ENCODE peak calls at places on chromosomes 2 and 18, in ten cellular contexts. One of them, this sample, is unnamed.

GRCh38 chr2:128817171-128817570 is 498.5 kb upstream of the HS6ST1 start:
- DNase-seq in AG20443: no peak
- DNase-seq in activated T-cell treated with anti-CD3 and anti-CD28 coated beads, Interleukin-2, amount 50 U/mL, for 24 hours: no peak
- DNase-seq in ascending aorta: no peak
- DNase-seq in AG09309: no peak
- DNase-seq in NCI-H446: no peak
- DNase-seq in activated CD4-positive, CD25-positive, alpha-beta regulatory T cell: no peak
- DNase-seq in GM23248: no peak
- DNase-seq in epithelial cell of esophagus: no peak
- DNase-seq in NT2/D1: no peak
- DNase-seq in this sample: no peak

GRCh38 chr18:31723998-31724711 is 36.5 kb downstream of the SLC25A52 start:
- DNase-seq in AG20443: peak
- DNase-seq in activated T-cell treated with anti-CD3 and anti-CD28 coated beads, Interleukin-2, amount 50 U/mL, for 24 hours: no peak
- DNase-seq in ascending aorta: no peak
- DNase-seq in AG09309: no peak
- DNase-seq in NCI-H446: no peak
- DNase-seq in activated CD4-positive, CD25-positive, alpha-beta regulatory T cell: no peak
- DNase-seq in GM23248: peak
- DNase-seq in epithelial cell of esophagus: peak
- DNase-seq in NT2/D1: no peak
- DNase-seq in this sample: peak

GRCh38 chr2:23843051-23843976 is 83.6 kb downstream of the ATAD2B start:
- DNase-seq in AG20443: peak
- DNase-seq in activated T-cell treated with anti-CD3 and anti-CD28 coated beads, Interleukin-2, amount 50 U/mL, for 24 hours: no peak
- DNase-seq in ascending aorta: no peak
- DNase-seq in AG09309: peak
- DNase-seq in NCI-H446: peak
- DNase-seq in activated CD4-positive, CD25-positive, alpha-beta regulatory T cell: no peak
- DNase-seq in GM23248: peak
- DNase-seq in epithelial cell of esophagus: no peak
- DNase-seq in NT2/D1: no peak
- DNase-seq in this sample: peak

GRCh38 chr2:217988840-217989204 is 14.0 kb downstream of the TNS1 start:
- DNase-seq in AG20443: no peak
- DNase-seq in activated T-cell treated with anti-CD3 and anti-CD28 coated beads, Interleukin-2, amount 50 U/mL, for 24 hours: no peak
- DNase-seq in ascending aorta: no peak
- DNase-seq in AG09309: no peak
- DNase-seq in NCI-H446: no peak
- DNase-seq in activated CD4-positive, CD25-positive, alpha-beta regulatory T cell: no peak
- DNase-seq in GM23248: peak
- DNase-seq in epithelial cell of esophagus: peak
- DNase-seq in NT2/D1: no peak
- DNase-seq in this sample: no peak

GRCh38 chr2:64311948-64312621 is 141.9 kb upstream of the LGALSL start:
- DNase-seq in AG20443: peak
- DNase-seq in activated T-cell treated with anti-CD3 and anti-CD28 coated beads, Interleukin-2, amount 50 U/mL, for 24 hours: no peak
- DNase-seq in ascending aorta: no peak
- DNase-seq in AG09309: peak
- DNase-seq in NCI-H446: peak
- DNase-seq in activated CD4-positive, CD25-positive, alpha-beta regulatory T cell: no peak
- DNase-seq in GM23248: peak
- DNase-seq in epithelial cell of esophagus: peak
- DNase-seq in NT2/D1: no peak
- DNase-seq in this sample: peak

GRCh38 chr2:223674998-223675609 is 72.9 kb upstream of the SCG2 start:
- DNase-seq in AG20443: peak
- DNase-seq in activated T-cell treated with anti-CD3 and anti-CD28 coated beads, Interleukin-2, amount 50 U/mL, for 24 hours: no peak
- DNase-seq in ascending aorta: no peak
- DNase-seq in AG09309: no peak
- DNase-seq in NCI-H446: no peak
- DNase-seq in activated CD4-positive, CD25-positive, alpha-beta regulatory T cell: no peak
- DNase-seq in GM23248: peak
- DNase-seq in epithelial cell of esophagus: peak
- DNase-seq in NT2/D1: no peak
- DNase-seq in this sample: peak

GRCh38 chr18:45687617-45688016 is 36.4 kb upstream of the SLC14A1 start:
- DNase-seq in AG20443: no peak
- DNase-seq in activated T-cell treated with anti-CD3 and anti-CD28 coated beads, Interleukin-2, amount 50 U/mL, for 24 hours: peak
- DNase-seq in ascending aorta: no peak
- DNase-seq in AG09309: no peak
- DNase-seq in NCI-H446: no peak
- DNase-seq in activated CD4-positive, CD25-positive, alpha-beta regulatory T cell: no peak
- DNase-seq in GM23248: peak
- DNase-seq in epithelial cell of esophagus: no peak
- DNase-seq in NT2/D1: no peak
- DNase-seq in this sample: no peak

GRCh38 chr2:196504788-196505187 is 134.7 kb upstream of the CCDC150 start:
- DNase-seq in AG20443: no peak
- DNase-seq in activated T-cell treated with anti-CD3 and anti-CD28 coated beads, Interleukin-2, amount 50 U/mL, for 24 hours: no peak
- DNase-seq in ascending aorta: no peak
- DNase-seq in AG09309: no peak
- DNase-seq in NCI-H446: no peak
- DNase-seq in activated CD4-positive, CD25-positive, alpha-beta regulatory T cell: no peak
- DNase-seq in GM23248: no peak
- DNase-seq in epithelial cell of esophagus: no peak
- DNase-seq in NT2/D1: no peak
- DNase-seq in this sample: no peak

GRCh38 chr2:9071032-9071431 is 67.5 kb upstream of the MBOAT2 start:
- DNase-seq in AG20443: peak
- DNase-seq in activated T-cell treated with anti-CD3 and anti-CD28 coated beads, Interleukin-2, amount 50 U/mL, for 24 hours: no peak
- DNase-seq in ascending aorta: no peak
- DNase-seq in AG09309: no peak
- DNase-seq in NCI-H446: no peak
- DNase-seq in activated CD4-positive, CD25-positive, alpha-beta regulatory T cell: no peak
- DNase-seq in GM23248: peak
- DNase-seq in epithelial cell of esophagus: peak
- DNase-seq in NT2/D1: peak
- DNase-seq in this sample: peak

GRCh38 chr2:42906557-42907380 is 114.4 kb upstream of the HAAO start:
- DNase-seq in AG20443: peak
- DNase-seq in activated T-cell treated with anti-CD3 and anti-CD28 coated beads, Interleukin-2, amount 50 U/mL, for 24 hours: no peak
- DNase-seq in ascending aorta: no peak
- DNase-seq in AG09309: no peak
- DNase-seq in NCI-H446: peak
- DNase-seq in activated CD4-positive, CD25-positive, alpha-beta regulatory T cell: no peak
- DNase-seq in GM23248: peak
- DNase-seq in epithelial cell of esophagus: no peak
- DNase-seq in NT2/D1: no peak
- DNase-seq in this sample: peak

GRCh38 chr2:8456149-8457091 is 225.4 kb upstream of the ID2 start:
- DNase-seq in AG20443: no peak
- DNase-seq in activated T-cell treated with anti-CD3 and anti-CD28 coated beads, Interleukin-2, amount 50 U/mL, for 24 hours: peak
- DNase-seq in ascending aorta: no peak
- DNase-seq in AG09309: no peak
- DNase-seq in NCI-H446: no peak
- DNase-seq in activated CD4-positive, CD25-positive, alpha-beta regulatory T cell: peak
- DNase-seq in GM23248: no peak
- DNase-seq in epithelial cell of esophagus: no peak
- DNase-seq in NT2/D1: no peak
- DNase-seq in this sample: no peak

GRCh38 chr18:13375302-13376255 is 157.0 kb downstream of the LDLRAD4 start:
- DNase-seq in AG20443: peak
- DNase-seq in activated T-cell treated with anti-CD3 and anti-CD28 coated beads, Interleukin-2, amount 50 U/mL, for 24 hours: peak
- DNase-seq in ascending aorta: peak
- DNase-seq in AG09309: peak
- DNase-seq in NCI-H446: no peak
- DNase-seq in activated CD4-positive, CD25-positive, alpha-beta regulatory T cell: peak
- DNase-seq in GM23248: peak
- DNase-seq in epithelial cell of esophagus: peak
- DNase-seq in NT2/D1: no peak
- DNase-seq in this sample: peak

GRCh38 chr18:74579704-74580103 is 18.0 kb upstream of the ZNF407 start:
- DNase-seq in AG20443: no peak
- DNase-seq in activated T-cell treated with anti-CD3 and anti-CD28 coated beads, Interleukin-2, amount 50 U/mL, for 24 hours: no peak
- DNase-seq in ascending aorta: no peak
- DNase-seq in AG09309: no peak
- DNase-seq in NCI-H446: no peak
- DNase-seq in activated CD4-positive, CD25-positive, alpha-beta regulatory T cell: no peak
- DNase-seq in GM23248: no peak
- DNase-seq in epithelial cell of esophagus: no peak
- DNase-seq in NT2/D1: peak
- DNase-seq in this sample: peak

GRCh38 chr2:86216577-86217555 is 17.6 kb downstream of the MRPL35 start:
- DNase-seq in AG20443: peak
- DNase-seq in activated T-cell treated with anti-CD3 and anti-CD28 coated beads, Interleukin-2, amount 50 U/mL, for 24 hours: no peak
- DNase-seq in ascending aorta: no peak
- DNase-seq in AG09309: no peak
- DNase-seq in NCI-H446: no peak
- DNase-seq in activated CD4-positive, CD25-positive, alpha-beta regulatory T cell: no peak
- DNase-seq in GM23248: peak
- DNase-seq in epithelial cell of esophagus: peak
- DNase-seq in NT2/D1: no peak
- DNase-seq in this sample: no peak

GRCh38 chr2:202400937-202401336 is 24.8 kb downstream of the BMPR2 start:
- DNase-seq in AG20443: no peak
- DNase-seq in activated T-cell treated with anti-CD3 and anti-CD28 coated beads, Interleukin-2, amount 50 U/mL, for 24 hours: no peak
- DNase-seq in ascending aorta: no peak
- DNase-seq in AG09309: no peak
- DNase-seq in NCI-H446: no peak
- DNase-seq in activated CD4-positive, CD25-positive, alpha-beta regulatory T cell: no peak
- DNase-seq in GM23248: no peak
- DNase-seq in epithelial cell of esophagus: no peak
- DNase-seq in NT2/D1: no peak
- DNase-seq in this sample: no peak

GRCh38 chr2:239190346-239190745 is 210.5 kb downstream of the HDAC4 start:
- DNase-seq in AG20443: no peak
- DNase-seq in activated T-cell treated with anti-CD3 and anti-CD28 coated beads, Interleukin-2, amount 50 U/mL, for 24 hours: peak
- DNase-seq in ascending aorta: no peak
- DNase-seq in AG09309: no peak
- DNase-seq in NCI-H446: no peak
- DNase-seq in activated CD4-positive, CD25-positive, alpha-beta regulatory T cell: no peak
- DNase-seq in GM23248: no peak
- DNase-seq in epithelial cell of esophagus: no peak
- DNase-seq in NT2/D1: no peak
- DNase-seq in this sample: no peak

GRCh38 chr18:400466-400865 is 100.0 kb downstream of the COLEC12 start:
- DNase-seq in AG20443: peak
- DNase-seq in activated T-cell treated with anti-CD3 and anti-CD28 coated beads, Interleukin-2, amount 50 U/mL, for 24 hours: no peak
- DNase-seq in ascending aorta: no peak
- DNase-seq in AG09309: peak
- DNase-seq in NCI-H446: no peak
- DNase-seq in activated CD4-positive, CD25-positive, alpha-beta regulatory T cell: no peak
- DNase-seq in GM23248: peak
- DNase-seq in epithelial cell of esophagus: no peak
- DNase-seq in NT2/D1: no peak
- DNase-seq in this sample: peak

GRCh38 chr18:70469916-70470315 is 181.1 kb downstream of the SOCS6 start:
- DNase-seq in AG20443: no peak
- DNase-seq in activated T-cell treated with anti-CD3 and anti-CD28 coated beads, Interleukin-2, amount 50 U/mL, for 24 hours: no peak
- DNase-seq in ascending aorta: no peak
- DNase-seq in AG09309: no peak
- DNase-seq in NCI-H446: peak
- DNase-seq in activated CD4-positive, CD25-positive, alpha-beta regulatory T cell: no peak
- DNase-seq in GM23248: peak
- DNase-seq in epithelial cell of esophagus: no peak
- DNase-seq in NT2/D1: no peak
- DNase-seq in this sample: peak

GRCh38 chr2:234291765-234292204 is 205.1 kb downstream of the ARL4C start:
- DNase-seq in AG20443: peak
- DNase-seq in activated T-cell treated with anti-CD3 and anti-CD28 coated beads, Interleukin-2, amount 50 U/mL, for 24 hours: no peak
- DNase-seq in ascending aorta: peak
- DNase-seq in AG09309: peak
- DNase-seq in NCI-H446: no peak
- DNase-seq in activated CD4-positive, CD25-positive, alpha-beta regulatory T cell: no peak
- DNase-seq in GM23248: peak
- DNase-seq in epithelial cell of esophagus: no peak
- DNase-seq in NT2/D1: no peak
- DNase-seq in this sample: peak

GRCh38 chr2:16100006-16100405 is 159.7 kb downstream of the MYCN start:
- DNase-seq in AG20443: no peak
- DNase-seq in activated T-cell treated with anti-CD3 and anti-CD28 coated beads, Interleukin-2, amount 50 U/mL, for 24 hours: no peak
- DNase-seq in ascending aorta: no peak
- DNase-seq in AG09309: no peak
- DNase-seq in NCI-H446: no peak
- DNase-seq in activated CD4-positive, CD25-positive, alpha-beta regulatory T cell: no peak
- DNase-seq in GM23248: no peak
- DNase-seq in epithelial cell of esophagus: peak
- DNase-seq in NT2/D1: no peak
- DNase-seq in this sample: peak

GRCh38 chr2:210630904-210631560 is 74.6 kb downstream of the CPS1 start:
- DNase-seq in AG20443: no peak
- DNase-seq in activated T-cell treated with anti-CD3 and anti-CD28 coated beads, Interleukin-2, amount 50 U/mL, for 24 hours: no peak
- DNase-seq in ascending aorta: no peak
- DNase-seq in AG09309: no peak
- DNase-seq in NCI-H446: no peak
- DNase-seq in activated CD4-positive, CD25-positive, alpha-beta regulatory T cell: no peak
- DNase-seq in GM23248: no peak
- DNase-seq in epithelial cell of esophagus: no peak
- DNase-seq in NT2/D1: no peak
- DNase-seq in this sample: no peak

GRCh38 chr2:111900859-111901258 is 2.5 kb downstream of the MERTK start:
- DNase-seq in AG20443: peak
- DNase-seq in activated T-cell treated with anti-CD3 and anti-CD28 coated beads, Interleukin-2, amount 50 U/mL, for 24 hours: no peak
- DNase-seq in ascending aorta: no peak
- DNase-seq in AG09309: no peak
- DNase-seq in NCI-H446: peak
- DNase-seq in activated CD4-positive, CD25-positive, alpha-beta regulatory T cell: no peak
- DNase-seq in GM23248: peak
- DNase-seq in epithelial cell of esophagus: peak
- DNase-seq in NT2/D1: no peak
- DNase-seq in this sample: peak

GRCh38 chr18:74290831-74291770 is 662 bp downstream of the CYB5A start:
- DNase-seq in AG20443: no peak
- DNase-seq in activated T-cell treated with anti-CD3 and anti-CD28 coated beads, Interleukin-2, amount 50 U/mL, for 24 hours: no peak
- DNase-seq in ascending aorta: no peak
- DNase-seq in AG09309: no peak
- DNase-seq in NCI-H446: no peak
- DNase-seq in activated CD4-positive, CD25-positive, alpha-beta regulatory T cell: no peak
- DNase-seq in GM23248: no peak
- DNase-seq in epithelial cell of esophagus: peak
- DNase-seq in NT2/D1: no peak
- DNase-seq in this sample: no peak

GRCh38 chr2:69789762-69790600 is 39.5 kb upstream of the GMCL1 start:
- DNase-seq in AG20443: no peak
- DNase-seq in activated T-cell treated with anti-CD3 and anti-CD28 coated beads, Interleukin-2, amount 50 U/mL, for 24 hours: no peak
- DNase-seq in ascending aorta: no peak
- DNase-seq in AG09309: no peak
- DNase-seq in NCI-H446: no peak
- DNase-seq in activated CD4-positive, CD25-positive, alpha-beta regulatory T cell: no peak
- DNase-seq in GM23248: peak
- DNase-seq in epithelial cell of esophagus: no peak
- DNase-seq in NT2/D1: no peak
- DNase-seq in this sample: no peak

GRCh38 chr2:34912084-34912483 is 1313.0 kb upstream of the FAM98A start:
- DNase-seq in AG20443: no peak
- DNase-seq in activated T-cell treated with anti-CD3 and anti-CD28 coated beads, Interleukin-2, amount 50 U/mL, for 24 hours: no peak
- DNase-seq in ascending aorta: no peak
- DNase-seq in AG09309: no peak
- DNase-seq in NCI-H446: no peak
- DNase-seq in activated CD4-positive, CD25-positive, alpha-beta regulatory T cell: no peak
- DNase-seq in GM23248: no peak
- DNase-seq in epithelial cell of esophagus: no peak
- DNase-seq in NT2/D1: no peak
- DNase-seq in this sample: no peak

GRCh38 chr2:218881744-218882462 is 1.3 kb downstream of the WNT10A start:
- DNase-seq in AG20443: no peak
- DNase-seq in activated T-cell treated with anti-CD3 and anti-CD28 coated beads, Interleukin-2, amount 50 U/mL, for 24 hours: no peak
- DNase-seq in ascending aorta: no peak
- DNase-seq in AG09309: no peak
- DNase-seq in NCI-H446: peak
- DNase-seq in activated CD4-positive, CD25-positive, alpha-beta regulatory T cell: no peak
- DNase-seq in GM23248: no peak
- DNase-seq in epithelial cell of esophagus: no peak
- DNase-seq in NT2/D1: no peak
- DNase-seq in this sample: no peak

GRCh38 chr2:161208527-161209139 is 48.4 kb downstream of the TANK start:
- DNase-seq in AG20443: peak
- DNase-seq in activated T-cell treated with anti-CD3 and anti-CD28 coated beads, Interleukin-2, amount 50 U/mL, for 24 hours: no peak
- DNase-seq in ascending aorta: no peak
- DNase-seq in AG09309: peak
- DNase-seq in NCI-H446: peak
- DNase-seq in activated CD4-positive, CD25-positive, alpha-beta regulatory T cell: no peak
- DNase-seq in GM23248: peak
- DNase-seq in epithelial cell of esophagus: peak
- DNase-seq in NT2/D1: no peak
- DNase-seq in this sample: peak

GRCh38 chr2:74959106-74959751 is 786 bp downstream of the POLE4 start:
- DNase-seq in AG20443: no peak
- DNase-seq in activated T-cell treated with anti-CD3 and anti-CD28 coated beads, Interleukin-2, amount 50 U/mL, for 24 hours: no peak
- DNase-seq in ascending aorta: no peak
- DNase-seq in AG09309: no peak
- DNase-seq in NCI-H446: no peak
- DNase-seq in activated CD4-positive, CD25-positive, alpha-beta regulatory T cell: no peak
- DNase-seq in GM23248: no peak
- DNase-seq in epithelial cell of esophagus: no peak
- DNase-seq in NT2/D1: no peak
- DNase-seq in this sample: no peak

This sample was measured in iris pigment epithelial cell.